ENCODE peak calls at places on chromosomes 4 and X, in seven cellular contexts. One of them, this sample, is unnamed.

GRCh38 chr4:182578402-182578801 is 335.2 kb downstream of the TENM3 start:
- DNase-seq in GM12865: no peak
- DNase-seq in WTC11: no peak
- DNase-seq in upper lobe of left lung: no peak
- DNase-seq in cardiac fibroblast: peak
- DNase-seq in PC-3: peak
- DNase-seq in progenitor cell of endocrine pancreas: no peak
- DNase-seq in this sample: no peak

GRCh38 chrX:50827996-50828395 is 14.0 kb upstream of the SHROOM4 start:
- DNase-seq in progenitor cell of endocrine pancreas: no peak
- DNase-seq in cardiac fibroblast: no peak
- DNase-seq in PC-3: peak
- DNase-seq in WTC11: no peak
- DNase-seq in GM12865: no peak
- DNase-seq in upper lobe of left lung: no peak
- DNase-seq in this sample: no peak

GRCh38 chrX:53281321-53281822 is at the start of gene IQSEC2:
- DNase-seq in cardiac fibroblast: peak
- DNase-seq in progenitor cell of endocrine pancreas: no peak
- DNase-seq in WTC11: peak
- DNase-seq in GM12865: no peak
- DNase-seq in upper lobe of left lung: peak
- DNase-seq in PC-3: peak
- DNase-seq in this sample: no peak

GRCh38 chrX:9519546-9520210 is 54.8 kb downstream of the TBL1X start:
- DNase-seq in cardiac fibroblast: no peak
- DNase-seq in PC-3: no peak
- DNase-seq in WTC11: no peak
- DNase-seq in upper lobe of left lung: no peak
- DNase-seq in progenitor cell of endocrine pancreas: no peak
- DNase-seq in GM12865: no peak
- DNase-seq in this sample: no peak

GRCh38 chr4:114512595-114513295 is 85.9 kb upstream of the UGT8 start:
- DNase-seq in GM12865: no peak
- DNase-seq in progenitor cell of endocrine pancreas: no peak
- DNase-seq in upper lobe of left lung: no peak
- DNase-seq in WTC11: no peak
- DNase-seq in cardiac fibroblast: no peak
- DNase-seq in PC-3: peak
- DNase-seq in this sample: no peak

GRCh38 chrX:85499400-85499799 is 119.9 kb upstream of the POF1B start:
- DNase-seq in upper lobe of left lung: no peak
- DNase-seq in cardiac fibroblast: no peak
- DNase-seq in progenitor cell of endocrine pancreas: no peak
- DNase-seq in WTC11: no peak
- DNase-seq in PC-3: no peak
- DNase-seq in GM12865: no peak
- DNase-seq in this sample: no peak

GRCh38 chr4:184282251-184282713 is 64.6 kb upstream of the ENPP6 start:
- DNase-seq in upper lobe of left lung: no peak
- DNase-seq in PC-3: no peak
- DNase-seq in progenitor cell of endocrine pancreas: no peak
- DNase-seq in cardiac fibroblast: no peak
- DNase-seq in WTC11: peak
- DNase-seq in GM12865: peak
- DNase-seq in this sample: peak

GRCh38 chr4:7094931-7095330 is 27.1 kb upstream of the GRPEL1 start:
- DNase-seq in progenitor cell of endocrine pancreas: no peak
- DNase-seq in GM12865: no peak
- DNase-seq in cardiac fibroblast: no peak
- DNase-seq in upper lobe of left lung: no peak
- DNase-seq in PC-3: no peak
- DNase-seq in WTC11: no peak
- DNase-seq in this sample: no peak

GRCh38 chr4:89640620-89641366 is 196.2 kb downstream of the SNCA start:
- DNase-seq in PC-3: peak
- DNase-seq in progenitor cell of endocrine pancreas: peak
- DNase-seq in upper lobe of left lung: peak
- DNase-seq in cardiac fibroblast: peak
- DNase-seq in WTC11: peak
- DNase-seq in GM12865: no peak
- DNase-seq in this sample: no peak

GRCh38 chr4:98784947-98785693 is 126.7 kb upstream of the TSPAN5 start:
- DNase-seq in GM12865: no peak
- DNase-seq in PC-3: no peak
- DNase-seq in WTC11: no peak
- DNase-seq in upper lobe of left lung: no peak
- DNase-seq in progenitor cell of endocrine pancreas: no peak
- DNase-seq in cardiac fibroblast: no peak
- DNase-seq in this sample: no peak

GRCh38 chr4:98781641-98782348 is 123.4 kb upstream of the TSPAN5 start:
- DNase-seq in GM12865: no peak
- DNase-seq in PC-3: no peak
- DNase-seq in cardiac fibroblast: no peak
- DNase-seq in progenitor cell of endocrine pancreas: no peak
- DNase-seq in upper lobe of left lung: no peak
- DNase-seq in WTC11: no peak
- DNase-seq in this sample: no peak

GRCh38 chr4:98780926-98781325 is 122.5 kb upstream of the TSPAN5 start:
- DNase-seq in WTC11: no peak
- DNase-seq in GM12865: no peak
- DNase-seq in PC-3: no peak
- DNase-seq in progenitor cell of endocrine pancreas: no peak
- DNase-seq in upper lobe of left lung: no peak
- DNase-seq in cardiac fibroblast: no peak
- DNase-seq in this sample: no peak

GRCh38 chr4:98786866-98787265 is 128.5 kb upstream of the TSPAN5 start:
- DNase-seq in GM12865: no peak
- DNase-seq in cardiac fibroblast: no peak
- DNase-seq in PC-3: no peak
- DNase-seq in progenitor cell of endocrine pancreas: no peak
- DNase-seq in upper lobe of left lung: no peak
- DNase-seq in WTC11: no peak
- DNase-seq in this sample: no peak
- TF ChIP-seq CTCF in GM12865: no peak
- TF ChIP-seq CTCF in cardiac fibroblast: peak
- TF ChIP-seq CTCF in PC-3: peak
- TF ChIP-seq CTCF in progenitor cell of endocrine pancreas: no peak
- TF ChIP-seq CTCF in upper lobe of left lung: no peak
- TF ChIP-seq CTCF in WTC11: no peak
- TF ChIP-seq CTCF in this sample: no peak

GRCh38 chr4:54317690-54318089 is 88.6 kb downstream of the PDGFRA start:
- DNase-seq in cardiac fibroblast: no peak
- DNase-seq in upper lobe of left lung: no peak
- DNase-seq in PC-3: no peak
- DNase-seq in WTC11: no peak
- DNase-seq in GM12865: no peak
- DNase-seq in progenitor cell of endocrine pancreas: no peak
- DNase-seq in this sample: no peak

GRCh38 chr4:54320826-54321320 is 91.8 kb downstream of the PDGFRA start:
- DNase-seq in WTC11: no peak
- DNase-seq in cardiac fibroblast: no peak
- DNase-seq in progenitor cell of endocrine pancreas: no peak
- DNase-seq in upper lobe of left lung: no peak
- DNase-seq in PC-3: peak
- DNase-seq in GM12865: no peak
- DNase-seq in this sample: no peak

GRCh38 chr4:54318904-54319303 is 89.8 kb downstream of the PDGFRA start:
- DNase-seq in upper lobe of left lung: no peak
- DNase-seq in PC-3: peak
- DNase-seq in WTC11: peak
- DNase-seq in progenitor cell of endocrine pancreas: no peak
- DNase-seq in cardiac fibroblast: peak
- DNase-seq in GM12865: peak
- DNase-seq in this sample: no peak

DNA sequence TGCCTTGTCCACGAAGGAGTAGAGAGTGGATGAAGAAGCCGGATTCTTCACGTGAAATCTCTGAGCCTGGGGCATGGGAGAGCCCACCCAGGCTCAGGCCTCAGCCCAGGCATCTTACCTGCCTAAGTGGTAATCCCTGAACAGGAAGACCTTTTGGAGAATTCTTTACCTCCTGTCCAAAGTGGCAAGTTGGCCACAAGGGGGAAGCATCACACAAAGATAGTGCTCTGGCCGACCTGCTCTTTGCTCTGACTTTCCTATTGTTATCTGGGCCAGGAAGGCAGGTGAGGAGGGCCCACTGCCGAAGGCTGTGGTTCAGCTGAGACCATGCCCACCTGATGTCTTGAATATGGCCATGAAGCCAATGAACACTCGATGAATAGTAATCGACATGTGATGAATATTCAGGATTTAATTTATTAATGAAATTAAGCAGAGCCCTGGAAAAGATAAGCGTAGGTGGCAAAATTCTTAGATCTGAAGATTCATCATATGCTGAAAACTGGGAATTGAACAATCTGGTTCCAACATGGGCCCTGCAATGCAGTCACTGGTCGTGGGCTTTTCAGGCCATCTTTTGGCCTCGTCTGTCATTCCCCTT is 93.8 kb downstream of the PDGFRA start:
- DNase-seq in progenitor cell of endocrine pancreas: peak
- DNase-seq in PC-3: peak
- DNase-seq in GM12865: peak
- DNase-seq in upper lobe of left lung: no peak
- DNase-seq in cardiac fibroblast: peak
- DNase-seq in WTC11: peak
- DNase-seq in this sample: no peak
- TF ChIP-seq CTCF in progenitor cell of endocrine pancreas: peak
- TF ChIP-seq CTCF in PC-3: peak
- TF ChIP-seq CTCF in GM12865: peak
- TF ChIP-seq CTCF in upper lobe of left lung: peak
- TF ChIP-seq CTCF in cardiac fibroblast: peak
- TF ChIP-seq CTCF in WTC11: peak
- TF ChIP-seq CTCF in this sample: peak

DNA sequence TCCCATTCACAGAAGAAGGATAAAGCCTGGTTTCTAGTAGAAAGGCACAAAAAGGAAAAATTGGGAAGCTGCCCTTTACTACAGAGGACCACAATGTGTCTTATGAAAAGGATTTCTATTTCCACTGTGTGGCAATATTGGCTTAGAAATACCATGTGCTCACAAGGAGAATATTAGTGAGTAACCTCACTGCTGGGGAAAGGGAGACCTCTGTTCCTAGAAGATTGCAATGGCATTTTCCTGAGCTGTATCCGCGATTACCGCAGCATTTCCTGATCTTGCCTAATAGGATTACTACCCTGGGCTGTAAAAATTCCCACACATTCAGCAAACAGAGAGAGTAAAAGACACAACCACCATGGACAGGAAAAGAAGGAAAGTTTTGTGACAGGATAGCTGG is 308.8 kb upstream of the TECRL start:
- DNase-seq in PC-3: peak
- DNase-seq in cardiac fibroblast: no peak
- DNase-seq in upper lobe of left lung: no peak
- DNase-seq in WTC11: no peak
- DNase-seq in GM12865: no peak
- DNase-seq in progenitor cell of endocrine pancreas: no peak
- DNase-seq in this sample: no peak
- TF ChIP-seq CTCF in PC-3: peak
- TF ChIP-seq CTCF in cardiac fibroblast: no peak
- TF ChIP-seq CTCF in upper lobe of left lung: no peak
- TF ChIP-seq CTCF in WTC11: no peak
- TF ChIP-seq CTCF in GM12865: no peak
- TF ChIP-seq CTCF in progenitor cell of endocrine pancreas: no peak
- TF ChIP-seq CTCF in this sample: no peak

GRCh38 chr4:23022032-23022431 is 329.3 kb downstream of the GBA3 start:
- DNase-seq in GM12865: no peak
- DNase-seq in PC-3: peak
- DNase-seq in progenitor cell of endocrine pancreas: no peak
- DNase-seq in cardiac fibroblast: peak
- DNase-seq in upper lobe of left lung: no peak
- DNase-seq in WTC11: no peak
- DNase-seq in this sample: no peak
- TF ChIP-seq CTCF in GM12865: no peak
- TF ChIP-seq CTCF in PC-3: no peak
- TF ChIP-seq CTCF in progenitor cell of endocrine pancreas: no peak
- TF ChIP-seq CTCF in cardiac fibroblast: no peak
- TF ChIP-seq CTCF in upper lobe of left lung: no peak
- TF ChIP-seq CTCF in WTC11: no peak
- TF ChIP-seq CTCF in this sample: no peak

GRCh38 chrX:21295246-21295820 is 78.9 kb upstream of the CNKSR2 start:
- DNase-seq in cardiac fibroblast: no peak
- DNase-seq in progenitor cell of endocrine pancreas: no peak
- DNase-seq in upper lobe of left lung: peak
- DNase-seq in GM12865: no peak
- DNase-seq in PC-3: no peak
- DNase-seq in WTC11: no peak
- DNase-seq in this sample: no peak
- TF ChIP-seq CTCF in cardiac fibroblast: no peak
- TF ChIP-seq CTCF in progenitor cell of endocrine pancreas: no peak
- TF ChIP-seq CTCF in upper lobe of left lung: no peak
- TF ChIP-seq CTCF in GM12865: no peak
- TF ChIP-seq CTCF in PC-3: no peak
- TF ChIP-seq CTCF in WTC11: no peak
- TF ChIP-seq CTCF in this sample: no peak

DNA sequence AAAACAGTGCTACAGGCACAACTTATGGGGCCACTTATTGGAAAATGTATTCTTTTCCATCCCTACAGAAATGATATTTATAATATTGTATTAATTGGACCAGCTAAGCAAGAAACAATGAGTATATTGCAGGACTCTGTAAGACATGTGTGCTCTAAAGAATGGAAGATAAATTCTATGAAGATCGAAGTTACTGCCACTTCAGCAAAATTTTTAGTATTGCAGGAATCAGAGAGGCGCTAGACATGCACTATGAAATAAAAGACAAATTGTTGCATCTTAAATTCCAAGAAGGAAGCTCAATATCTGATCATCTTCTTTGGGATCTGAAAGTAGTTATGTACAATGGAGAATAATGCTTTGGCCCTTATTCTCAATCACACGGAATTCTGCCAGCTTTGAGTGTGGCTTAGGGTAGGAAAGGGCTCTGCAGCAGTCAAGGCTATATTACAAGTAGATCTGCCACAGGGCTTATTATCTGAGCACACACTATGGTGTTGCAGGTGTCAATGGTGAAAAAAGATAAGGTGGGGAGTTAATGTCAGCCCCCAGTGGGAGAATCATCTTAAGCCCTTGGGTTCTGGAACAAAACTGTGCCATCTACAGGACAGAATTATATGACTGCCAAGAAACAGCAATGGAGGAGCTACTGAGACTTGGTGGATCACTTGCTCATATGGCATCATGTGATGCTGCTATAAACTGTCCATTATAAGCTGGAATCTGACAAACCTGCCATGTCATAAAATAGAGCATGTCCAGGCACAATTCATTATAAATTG is 334.0 kb upstream of the NDST3 start:
- DNase-seq in upper lobe of left lung: no peak
- DNase-seq in cardiac fibroblast: no peak
- DNase-seq in GM12865: peak
- DNase-seq in progenitor cell of endocrine pancreas: no peak
- DNase-seq in PC-3: peak
- DNase-seq in WTC11: no peak
- DNase-seq in this sample: no peak
- TF ChIP-seq CTCF in upper lobe of left lung: no peak
- TF ChIP-seq CTCF in cardiac fibroblast: no peak
- TF ChIP-seq CTCF in GM12865: peak
- TF ChIP-seq CTCF in progenitor cell of endocrine pancreas: peak
- TF ChIP-seq CTCF in PC-3: peak
- TF ChIP-seq CTCF in WTC11: no peak
- TF ChIP-seq CTCF in this sample: no peak

This sample was measured in natural killer cell.